ENCODE peak calls at places on chromosomes 7 and 10, in nine cellular contexts. K is RKO; P is hypothalamus; B is GM06990; J is HCEC 1CT; X is fibroblast of the aortic adventitia; M is stimulated activated naive CD8-positive, alpha-beta T cell treated with anti-CD3 and anti-CD28 coated beads, Interleukin-15, Interleukin-2, amounts not matched to agents 100 U/mL and 50 U/mL, for 24 hours; U is astrocyte; Y is epithelial cell of prostate. V is an unnamed sample.

GRCh38 chr10:728603-729002 is 39.1 kb upstream of the DIP2C start:
- DNase-seq in J (no peak), M (no peak), U (no peak), Y (no peak), P (no peak), K (no peak), B (no peak), X (no peak), V (no peak)

GRCh38 chr7:27576360-27576944 is 86.2 kb downstream of the HIBADH start:
- DNase-seq in P (no peak), X (peak; percentile 64), J (peak; percentile 48), B (peak; percentile 4), Y (no peak), K (peak; percentile 61), M (no peak), U (no peak), V (peak; percentile 55)

GRCh38 chr7:52917982-52918578 is 117.4 kb upstream of the POM121L12 start:
- DNase-seq in B (no peak), K (peak; percentile 9), J (no peak), U (no peak), P (no peak), X (no peak), M (no peak), Y (no peak), V (no peak)

GRCh38 chr7:81802251-81802650 is 32.4 kb upstream of the HGF start:
- DNase-seq in K (no peak), J (no peak), M (no peak), U (no peak), X (no peak), B (no peak), Y (no peak), P (no peak), V (no peak)

GRCh38 chr7:64515330-64515729 is 47.5 kb downstream of the ZNF680 start:
- DNase-seq in J (no peak), X (no peak), M (no peak), B (no peak), K (no peak), U (peak; percentile 22), P (no peak), Y (peak; percentile 34), V (no peak)

GRCh38 chr7:98265841-98266271 is 13.8 kb upstream of the TECPR1 start:
- DNase-seq in B (no peak), Y (no peak), J (peak; percentile 61), K (no peak), P (no peak), U (peak; percentile 52), X (no peak), M (no peak), V (peak; percentile 80)

GRCh38 chr7:7972927-7973594 is 4.5 kb downstream of the GLCCI1 start:
- DNase-seq in B (no peak), X (no peak), P (no peak), U (no peak), Y (no peak), K (no peak), J (no peak), M (no peak), V (no peak)

GRCh38 chr7:128135275-128136214 is 104.3 kb upstream of the LRRC4 start:
- DNase-seq in B (peak; percentile 68), P (no peak), Y (no peak), J (peak; percentile 22), K (no peak), U (peak; percentile 30), M (peak; percentile 77), X (peak; percentile 48), V (peak; percentile 57)

GRCh38 chr7:24956021-24956420 is 24.0 kb downstream of the OSBPL3 start:
- DNase-seq in X (no peak), M (no peak), Y (no peak), J (no peak), B (no peak), K (no peak), P (no peak), U (no peak), V (peak; percentile 61)

GRCh38 chr7:122902751-122903495 is 16.7 kb upstream of the CADPS2 start:
- DNase-seq in Y (no peak), U (no peak), B (no peak), P (no peak), M (no peak), K (peak; percentile 69), J (no peak), X (peak; percentile 4), V (peak; percentile 2)

GRCh38 chr7:80608292-80608691 is 30.1 kb upstream of the CD36 start:
- DNase-seq in P (no peak), Y (no peak), J (no peak), U (no peak), B (no peak), M (no peak), K (no peak), X (no peak), V (no peak)

GRCh38 chr7:63789378-63790176 is 209.1 kb upstream of the ZNF722 start:
- DNase-seq in Y (no peak), X (no peak), M (peak; percentile 5), J (no peak), P (no peak), U (no peak), K (peak; percentile 80), B (no peak), V (no peak)

GRCh38 chr7:75727881-75728592 is 10.7 kb downstream of the HIP1 start:
- DNase-seq in U (peak; percentile 85), Y (peak; percentile 45), J (no peak), M (peak; percentile 20), B (no peak), K (no peak), P (no peak), X (peak; percentile 13), V (peak; percentile 31)

GRCh38 chr7:452230-452751 is 67.4 kb downstream of the PDGFA start:
- DNase-seq in P (no peak), J (no peak), B (no peak), Y (no peak), U (peak; percentile 54), M (no peak), X (peak; percentile 64), K (no peak), V (peak; percentile 46)

GRCh38 chr10:78830062-78830974 is 238.4 kb upstream of the ZMIZ1 start:
- DNase-seq in J (no peak), P (no peak), B (no peak), Y (no peak), U (peak; percentile 31), X (peak; percentile 51), M (no peak), K (peak; percentile 4), V (peak; percentile 26)

GRCh38 chr7:64541438-64542359 is 21.2 kb downstream of the ZNF680 start:
- DNase-seq in Y (no peak), J (no peak), X (peak; percentile 35), P (no peak), U (peak; percentile 88), M (no peak), K (peak; percentile 46), B (no peak), V (peak; percentile 83)

GRCh38 chr7:3754488-3755365 is 453.7 kb downstream of the SDK1 start:
- DNase-seq in U (peak; percentile 89), M (no peak), P (peak; percentile 33), J (no peak), B (no peak), K (no peak), Y (no peak), X (peak; percentile 65), V (no peak)

GRCh38 chr7:100053201-100053600 is 3.6 kb downstream of the ZSCAN21 start:
- DNase-seq in B (peak; percentile 31), U (peak; percentile 41), Y (peak; percentile 67), K (peak; percentile 96), J (peak; percentile 81), X (peak; percentile 75), M (peak; percentile 12), P (peak; percentile 11), V (peak; percentile 51)

GRCh38 chr7:6437251-6437650 is 10.5 kb downstream of the DAGLB start:
- DNase-seq in J (no peak), M (peak; percentile 43), U (peak; percentile 51), K (no peak), Y (no peak), P (no peak), B (no peak), X (peak; percentile 25), V (no peak)

GRCh38 chr7:47591655-47592572 is 10.0 kb upstream of the TNS3 start:
- DNase-seq in P (no peak), M (no peak), B (no peak), U (peak; percentile 87), K (no peak), Y (no peak), J (no peak), X (peak; percentile 91), V (peak; percentile 74)

GRCh38 chr10:48605786-48606529 is 1.1 kb upstream of the ARHGAP22 start:
- DNase-seq in K (peak; percentile 99), J (peak; percentile 78), U (peak; percentile 50), X (no peak), B (no peak), P (no peak), Y (no peak), M (no peak), V (peak; percentile 65)

GRCh38 chr10:60139798-60140566 is 233.6 kb upstream of the CCDC6 start:
- DNase-seq in J (peak; percentile 75), M (no peak), P (no peak), Y (peak; percentile 16), U (peak; percentile 81), K (no peak), X (peak; percentile 61), B (no peak), V (peak; percentile 13)

GRCh38 chr7:13742126-13742525 is 247.3 kb downstream of the ETV1 start:
- DNase-seq in P (no peak), Y (no peak), K (peak; percentile 3), U (peak; percentile 95), X (peak; percentile 77), M (no peak), J (peak; percentile 60), B (no peak), V (peak; percentile 46)

GRCh38 chr10:67763499-67764011 is 67.6 kb upstream of the CTNNA3 start:
- DNase-seq in X (peak; percentile 54), Y (no peak), J (peak; percentile 23), B (peak; percentile 80), K (peak; percentile 54), U (peak; percentile 32), M (peak; percentile 83), P (peak; percentile 54), V (peak; percentile 62)

GRCh38 chr7:75866497-75867389 is 12.1 kb upstream of the RHBDD2 start:
- DNase-seq in U (no peak), J (peak; percentile 79), X (peak; percentile 68), M (peak; percentile 57), B (peak; percentile 32), P (no peak), K (peak; percentile 71), Y (no peak), V (peak; percentile 60)

GRCh38 chr7:65475734-65476319 is 102.2 kb downstream of the ZNF92 start:
- DNase-seq in B (peak; percentile 65), Y (no peak), J (no peak), P (no peak), K (no peak), M (no peak), X (no peak), U (peak; percentile 36), V (no peak)

GRCh38 chr7:131109757-131110293 is 217.9 kb upstream of the MKLN1 start:
- DNase-seq in J (peak; percentile 76), B (peak; percentile 85), P (peak; percentile 57), M (peak; percentile 78), U (peak; percentile 53), X (peak; percentile 87), Y (no peak), K (peak; percentile 88), V (peak; percentile 80)

GRCh38 chr7:70681847-70682350 is 450.0 kb upstream of the GALNT17 start:
- DNase-seq in J (no peak), B (no peak), M (peak; percentile 23), Y (no peak), K (no peak), X (no peak), U (no peak), P (no peak), V (no peak)

GRCh38 chr7:102415685-102416225 is 17.6 kb upstream of the ORAI2 start:
- DNase-seq in K (no peak), Y (no peak), X (no peak), J (no peak), M (peak; percentile 70), P (no peak), U (no peak), B (peak; percentile 70), V (no peak)

GRCh38 chr7:137940656-137941518 is 61.0 kb downstream of the CREB3L2 start:
- DNase-seq in P (no peak), J (peak; percentile 55), X (peak; percentile 90), K (no peak), B (no peak), U (peak; percentile 89), M (no peak), Y (no peak), V (peak; percentile 48)

GRCh38 chr10:60123172-60123571 is 216.8 kb upstream of the CCDC6 start:
- DNase-seq in U (peak; percentile 84), X (peak; percentile 89), P (no peak), K (peak; percentile 52), J (peak; percentile 93), M (no peak), Y (peak; percentile 80), B (no peak), V (peak; percentile 48)

V was measured in EL.